ENCODE peak calls at places on chromosomes 16 and 17, in eight cellular contexts. H, L, U, X, Z, S, M and R are unnamed samples.
A peak's percentile ranks its signal among the peaks of the same experiment; 100 is the strongest.

GRCh38 chr16:49335828-49336227 is 37.8 kb upstream of the C16orf78 start:
- DNase-seq in X (no peak), M (no peak), S (no peak), H (no peak), L (no peak), U (no peak), Z (no peak), R (no peak)

GRCh38 chr17:58341861-58342475 is 10.0 kb downstream of the SUPT4H1 start:
- DNase-seq in S (no peak), Z (no peak), M (no peak), H (no peak), X (no peak), L (no peak), U (no peak), R (no peak)

GRCh38 chr17:78132767-78133178 is 2.2 kb downstream of the TMC8 start:
- DNase-seq in X (no peak), Z (no peak), U (no peak), M (no peak), S (no peak), L (no peak), H (no peak), R (no peak)

GRCh38 chr16:29808219-29808900 is 2.0 kb downstream of the MAZ start:
- DNase-seq in H (no peak), M (no peak), X (no peak), S (no peak), L (no peak), U (no peak), Z (no peak), R (no peak)

GRCh38 chr16:20318437-20318836 is 8.9 kb downstream of the GP2 start:
- DNase-seq in M (no peak), S (no peak), U (no peak), X (no peak), H (no peak), L (no peak), Z (no peak), R (no peak)

GRCh38 chr17:81888988-81889595 is 2.3 kb downstream of the ALYREF start:
- DNase-seq in X (no peak), Z (no peak), S (no peak), L (no peak), M (no peak), H (no peak), U (no peak), R (no peak)

GRCh38 chr16:48405907-48406306 is 20.7 kb upstream of the SIAH1 start:
- DNase-seq in Z (no peak), S (no peak), U (no peak), X (no peak), L (no peak), H (no peak), M (no peak), R (no peak)

GRCh38 chr16:81738831-81739496 is 40.1 kb upstream of the PLCG2 start:
- DNase-seq in U (no peak), H (no peak), Z (no peak), L (no peak), M (no peak), S (no peak), X (no peak), R (no peak)

GRCh38 chr17:82400206-82400605 is 17.9 kb upstream of the HEXD start:
- DNase-seq in M (no peak), U (no peak), H (no peak), S (no peak), X (no peak), Z (no peak), L (peak; percentile 18), R (no peak)

GRCh38 chr16:85522842-85523601 is 90.1 kb upstream of the GSE1 start:
- DNase-seq in H (no peak), L (peak; percentile 51), M (peak; percentile 68), U (no peak), Z (peak; percentile 48), X (no peak), S (peak; percentile 43), R (no peak)

GRCh38 chr16:54654429-54654828 is 276.2 kb upstream of the IRX5 start:
- DNase-seq in H (no peak), U (no peak), L (no peak), X (no peak), Z (peak; percentile 11), S (no peak), M (no peak), R (no peak)

GRCh38 chr16:83935858-83936255 is 17.2 kb upstream of the OSGIN1 start:
- DNase-seq in U (no peak), X (no peak), H (no peak), Z (no peak), S (no peak), M (no peak), L (no peak), R (no peak)

GRCh38 chr17:33647976-33648375 is 354.9 kb upstream of the ASIC2 start:
- DNase-seq in M (no peak), L (peak; percentile 30), S (peak; percentile 29), H (no peak), U (peak; percentile 8), Z (no peak), X (no peak), R (no peak)

GRCh38 chr16:27430923-27431484 is 29.0 kb downstream of the IL21R start:
- DNase-seq in Z (no peak), M (no peak), X (no peak), U (no peak), S (peak; percentile 69), H (no peak), L (peak; percentile 5), R (no peak)

GRCh38 chr17:49063652-49064051 is 66.5 kb downstream of the IGF2BP1 start:
- DNase-seq in M (peak; percentile 18), H (no peak), S (peak; percentile 38), U (peak; percentile 66), Z (no peak), X (no peak), L (peak; percentile 9), R (no peak)

GRCh38 chr17:79991924-79992656 is 43.6 kb downstream of the TBC1D16 start:
- DNase-seq in X (no peak), Z (peak; percentile 52), S (peak; percentile 25), L (no peak), H (no peak), U (no peak), M (no peak), R (no peak)

GRCh38 chr17:56679767-56680422 is 86.4 kb downstream of the NOG start:
- DNase-seq in M (peak; percentile 58), L (no peak), X (no peak), Z (no peak), U (no peak), S (no peak), H (no peak), R (no peak)

GRCh38 chr17:66076546-66077190 is 115.3 kb downstream of the CEP112 start:
- DNase-seq in M (peak; percentile 66), H (no peak), S (no peak), L (no peak), Z (no peak), X (no peak), U (no peak), R (no peak)